ENCODE peak calls at places on chromosomes 4 and X, in ten cellular contexts. One of them, this sample, is unnamed.

GRCh38 chrX:18607966-18608365 is 63.9 kb downstream of the RS1 start:
- DNase-seq in neural progenitor cell: no peak
- DNase-seq in PC-3: no peak
- DNase-seq in SK-N-SH: no peak
- DNase-seq in H9: no peak
- DNase-seq in mammary epithelial cell: no peak
- DNase-seq in Karpas-422: no peak
- DNase-seq in GM23248: peak; percentile 7
- DNase-seq in K562: no peak
- DNase-seq in kidney: no peak
- DNase-seq in this sample: no peak

GRCh38 chrX:22351966-22352365 is 79.3 kb downstream of the CBLL2 start:
- DNase-seq in PC-3: peak; percentile 53
- DNase-seq in Karpas-422: no peak
- DNase-seq in GM23248: peak; percentile 45
- DNase-seq in K562: no peak
- DNase-seq in kidney: no peak
- DNase-seq in SK-N-SH: no peak
- DNase-seq in mammary epithelial cell: peak; percentile 16
- DNase-seq in neural progenitor cell: no peak
- DNase-seq in H9: no peak
- DNase-seq in this sample: no peak

GRCh38 chr4:122533841-122534240 is 77.3 kb upstream of the IL2 start:
- DNase-seq in PC-3: no peak
- DNase-seq in K562: no peak
- DNase-seq in SK-N-SH: no peak
- DNase-seq in neural progenitor cell: no peak
- DNase-seq in kidney: no peak
- DNase-seq in Karpas-422: no peak
- DNase-seq in mammary epithelial cell: no peak
- DNase-seq in H9: no peak
- DNase-seq in GM23248: no peak
- DNase-seq in this sample: no peak

GRCh38 chr4:147102596-147102995 is 156.9 kb upstream of the TTC29 start:
- DNase-seq in mammary epithelial cell: no peak
- DNase-seq in GM23248: no peak
- DNase-seq in neural progenitor cell: no peak
- DNase-seq in Karpas-422: no peak
- DNase-seq in kidney: no peak
- DNase-seq in H9: no peak
- DNase-seq in SK-N-SH: no peak
- DNase-seq in K562: no peak
- DNase-seq in PC-3: no peak
- DNase-seq in this sample: no peak

GRCh38 chrX:46588263-46588662 is 14.7 kb downstream of the CHST7 start:
- DNase-seq in kidney: no peak
- DNase-seq in PC-3: peak; percentile 22
- DNase-seq in SK-N-SH: no peak
- DNase-seq in Karpas-422: no peak
- DNase-seq in neural progenitor cell: no peak
- DNase-seq in H9: peak; percentile 61
- DNase-seq in K562: no peak
- DNase-seq in GM23248: peak; percentile 66
- DNase-seq in mammary epithelial cell: no peak
- DNase-seq in this sample: no peak

GRCh38 chr4:97496298-97496873 is 646.9 kb downstream of the STPG2 start:
- DNase-seq in Karpas-422: no peak
- DNase-seq in SK-N-SH: no peak
- DNase-seq in mammary epithelial cell: peak; percentile 87
- DNase-seq in H9: no peak
- DNase-seq in K562: no peak
- DNase-seq in neural progenitor cell: peak; percentile 1
- DNase-seq in GM23248: no peak
- DNase-seq in PC-3: peak; percentile 73
- DNase-seq in kidney: no peak
- DNase-seq in this sample: no peak

GRCh38 chr4:87073570-87074470 is 139.0 kb downstream of the AFF1 start:
- DNase-seq in GM23248: no peak
- DNase-seq in neural progenitor cell: peak; percentile 35
- DNase-seq in mammary epithelial cell: peak; percentile 17
- DNase-seq in kidney: peak; percentile 82
- DNase-seq in Karpas-422: peak; percentile 57
- DNase-seq in SK-N-SH: peak; percentile 41
- DNase-seq in H9: no peak
- DNase-seq in PC-3: peak; percentile 79
- DNase-seq in K562: no peak
- DNase-seq in this sample: no peak

GRCh38 chr4:143241892-143242291 is 57.2 kb downstream of the USP38 start:
- DNase-seq in GM23248: peak; percentile 31
- DNase-seq in PC-3: peak; percentile 11
- DNase-seq in neural progenitor cell: no peak
- DNase-seq in SK-N-SH: no peak
- DNase-seq in K562: peak; percentile 31
- DNase-seq in Karpas-422: no peak
- DNase-seq in H9: no peak
- DNase-seq in mammary epithelial cell: peak; percentile 63
- DNase-seq in kidney: no peak
- DNase-seq in this sample: no peak

GRCh38 chrX:85052636-85053343 is 49.1 kb downstream of the APOOL start:
- DNase-seq in PC-3: peak; percentile 68
- DNase-seq in H9: no peak
- DNase-seq in GM23248: peak; percentile 79
- DNase-seq in neural progenitor cell: no peak
- DNase-seq in kidney: no peak
- DNase-seq in mammary epithelial cell: peak; percentile 68
- DNase-seq in Karpas-422: peak; percentile 72
- DNase-seq in SK-N-SH: no peak
- DNase-seq in K562: no peak
- DNase-seq in this sample: no peak

GRCh38 chr4:153127773-153128494 is 76.3 kb upstream of the TRIM2 start:
- DNase-seq in K562: peak; percentile 61
- DNase-seq in GM23248: peak; percentile 89
- DNase-seq in neural progenitor cell: peak; percentile 95
- DNase-seq in Karpas-422: peak; percentile 95
- DNase-seq in SK-N-SH: peak; percentile 80
- DNase-seq in H9: peak; percentile 87
- DNase-seq in PC-3: peak; percentile 88
- DNase-seq in kidney: peak; percentile 88
- DNase-seq in mammary epithelial cell: peak; percentile 65
- DNase-seq in this sample: no peak
- H3K9ac ChIP-seq in K562: no peak overlapping the region
- H3K9ac ChIP-seq in GM23248: peak overlapping the region; percentile 37
- H3K9ac ChIP-seq in neural progenitor cell: no peak overlapping the region
- H3K9ac ChIP-seq in Karpas-422: peak overlapping the region; percentile 5
- H3K9ac ChIP-seq in SK-N-SH: no peak overlapping the region
- H3K9ac ChIP-seq in H9: no peak overlapping the region
- H3K9ac ChIP-seq in PC-3: no peak overlapping the region
- H3K9ac ChIP-seq in kidney: no peak overlapping the region
- H3K9ac ChIP-seq in mammary epithelial cell: no peak overlapping the region
- H3K9ac ChIP-seq in this sample: no peak overlapping the region

DNA sequence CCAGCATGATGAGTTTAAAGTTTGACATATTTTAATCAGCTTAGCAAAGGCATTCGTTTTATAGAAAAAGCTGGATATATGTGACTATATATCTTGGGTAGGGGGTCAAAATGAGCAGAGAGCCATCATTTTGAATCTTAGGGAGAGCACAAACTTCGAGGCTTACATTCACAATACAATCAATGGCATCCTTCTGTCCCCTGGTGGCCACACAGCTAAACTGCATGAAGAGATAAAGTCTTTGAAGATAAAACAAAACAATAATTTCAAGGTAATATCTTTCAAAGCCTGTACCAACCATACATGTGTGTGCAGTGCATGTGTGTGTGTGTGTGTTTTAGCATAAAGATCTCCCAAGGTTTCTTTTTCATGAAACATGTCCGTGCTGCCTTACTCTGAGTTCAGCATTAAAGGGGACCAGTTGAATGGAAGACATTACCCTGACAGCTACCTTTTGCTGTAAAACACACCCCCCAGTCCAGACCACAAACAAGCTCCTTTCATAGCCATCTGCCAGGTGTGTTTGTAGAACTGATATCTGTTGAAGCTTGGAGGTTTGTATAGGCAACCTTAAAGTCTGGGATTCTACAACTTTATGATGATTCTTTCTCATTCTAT is 22.0 kb downstream of the DYNLT3 start:
- DNase-seq in mammary epithelial cell: peak; percentile 26
- DNase-seq in kidney: no peak
- DNase-seq in GM23248: peak; percentile 48
- DNase-seq in Karpas-422: peak; percentile 86
- DNase-seq in K562: peak; percentile 22
- DNase-seq in H9: peak; percentile 25
- DNase-seq in SK-N-SH: peak; percentile 12
- DNase-seq in PC-3: peak; percentile 61
- DNase-seq in neural progenitor cell: peak; percentile 40
- DNase-seq in this sample: no peak
- H3K9ac ChIP-seq in mammary epithelial cell: no peak overlapping the region
- H3K9ac ChIP-seq in kidney: no peak overlapping the region
- H3K9ac ChIP-seq in GM23248: no peak overlapping the region
- H3K9ac ChIP-seq in Karpas-422: no peak overlapping the region
- H3K9ac ChIP-seq in K562: no peak overlapping the region
- H3K9ac ChIP-seq in H9: no peak overlapping the region
- H3K9ac ChIP-seq in SK-N-SH: no peak overlapping the region
- H3K9ac ChIP-seq in PC-3: peak overlapping the region; percentile 27
- H3K9ac ChIP-seq in neural progenitor cell: no peak overlapping the region
- H3K9ac ChIP-seq in this sample: no peak overlapping the region

DNA sequence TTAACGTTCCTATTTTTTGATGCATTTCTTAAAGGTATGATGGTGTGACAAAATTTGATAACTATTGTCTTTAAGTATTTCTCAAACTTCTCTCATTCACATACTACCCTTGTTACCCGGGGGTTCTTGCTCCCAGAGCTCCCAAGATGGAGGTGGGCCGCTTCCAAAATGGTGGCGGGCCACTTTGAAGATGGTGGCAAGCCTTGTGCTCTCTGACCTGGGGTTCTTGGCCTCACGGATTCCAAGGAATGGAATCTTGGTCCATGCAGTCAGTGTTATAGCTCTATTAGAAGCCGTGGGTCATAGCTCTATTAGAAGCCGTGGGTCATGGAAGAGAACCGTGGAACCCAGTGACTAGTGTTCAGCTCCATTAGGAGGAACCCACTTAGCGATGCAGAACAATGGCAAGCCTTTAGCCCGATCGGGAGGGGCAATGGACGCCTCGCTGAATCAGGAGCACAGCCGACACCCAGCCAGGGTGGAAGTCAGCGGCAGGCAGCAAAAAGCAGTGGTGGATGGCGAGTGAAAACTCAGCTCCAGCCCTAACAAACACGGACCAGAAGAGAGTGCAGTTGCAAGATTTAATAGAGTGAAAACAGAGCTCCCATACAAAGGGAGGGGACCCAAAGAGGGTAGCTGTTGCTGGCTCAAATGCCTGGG is 403.4 kb downstream of the MAPK10 start:
- DNase-seq in K562: no peak
- DNase-seq in Karpas-422: no peak
- DNase-seq in SK-N-SH: no peak
- DNase-seq in H9: peak; percentile 39
- DNase-seq in mammary epithelial cell: no peak
- DNase-seq in kidney: peak; percentile 66
- DNase-seq in GM23248: no peak
- DNase-seq in PC-3: no peak
- DNase-seq in neural progenitor cell: no peak
- DNase-seq in this sample: no peak
- H3K9ac ChIP-seq in K562: no peak overlapping the region
- H3K9ac ChIP-seq in Karpas-422: no peak overlapping the region
- H3K9ac ChIP-seq in SK-N-SH: no peak overlapping the region
- H3K9ac ChIP-seq in H9: no peak overlapping the region
- H3K9ac ChIP-seq in mammary epithelial cell: no peak overlapping the region
- H3K9ac ChIP-seq in kidney: no peak overlapping the region
- H3K9ac ChIP-seq in GM23248: no peak overlapping the region
- H3K9ac ChIP-seq in PC-3: no peak overlapping the region
- H3K9ac ChIP-seq in neural progenitor cell: no peak overlapping the region
- H3K9ac ChIP-seq in this sample: no peak overlapping the region

GRCh38 chr4:6732441-6733357 is 16.7 kb downstream of the BLOC1S4 start:
- DNase-seq in Karpas-422: no peak
- DNase-seq in SK-N-SH: peak; percentile 6
- DNase-seq in PC-3: peak; percentile 74
- DNase-seq in mammary epithelial cell: peak; percentile 86
- DNase-seq in neural progenitor cell: no peak
- DNase-seq in kidney: peak; percentile 85
- DNase-seq in H9: no peak
- DNase-seq in K562: peak; percentile 89
- DNase-seq in GM23248: peak; percentile 97
- DNase-seq in this sample: no peak

GRCh38 chr4:6734165-6734786 is 18.3 kb downstream of the BLOC1S4 start:
- DNase-seq in neural progenitor cell: no peak
- DNase-seq in Karpas-422: no peak
- DNase-seq in mammary epithelial cell: no peak
- DNase-seq in PC-3: no peak
- DNase-seq in GM23248: no peak
- DNase-seq in H9: no peak
- DNase-seq in K562: peak; percentile 46
- DNase-seq in kidney: no peak
- DNase-seq in SK-N-SH: peak; percentile 3
- DNase-seq in this sample: no peak

GRCh38 chr4:6731301-6731641 is 15.3 kb downstream of the BLOC1S4 start:
- DNase-seq in mammary epithelial cell: no peak
- DNase-seq in PC-3: no peak
- DNase-seq in neural progenitor cell: no peak
- DNase-seq in kidney: no peak
- DNase-seq in K562: no peak
- DNase-seq in SK-N-SH: no peak
- DNase-seq in Karpas-422: no peak
- DNase-seq in GM23248: no peak
- DNase-seq in H9: no peak
- DNase-seq in this sample: no peak

GRCh38 chr4:6731780-6732179 is 15.8 kb downstream of the BLOC1S4 start:
- DNase-seq in mammary epithelial cell: no peak
- DNase-seq in Karpas-422: no peak
- DNase-seq in GM23248: no peak
- DNase-seq in neural progenitor cell: no peak
- DNase-seq in SK-N-SH: no peak
- DNase-seq in K562: no peak
- DNase-seq in H9: no peak
- DNase-seq in PC-3: no peak
- DNase-seq in kidney: no peak
- DNase-seq in this sample: no peak

DNA sequence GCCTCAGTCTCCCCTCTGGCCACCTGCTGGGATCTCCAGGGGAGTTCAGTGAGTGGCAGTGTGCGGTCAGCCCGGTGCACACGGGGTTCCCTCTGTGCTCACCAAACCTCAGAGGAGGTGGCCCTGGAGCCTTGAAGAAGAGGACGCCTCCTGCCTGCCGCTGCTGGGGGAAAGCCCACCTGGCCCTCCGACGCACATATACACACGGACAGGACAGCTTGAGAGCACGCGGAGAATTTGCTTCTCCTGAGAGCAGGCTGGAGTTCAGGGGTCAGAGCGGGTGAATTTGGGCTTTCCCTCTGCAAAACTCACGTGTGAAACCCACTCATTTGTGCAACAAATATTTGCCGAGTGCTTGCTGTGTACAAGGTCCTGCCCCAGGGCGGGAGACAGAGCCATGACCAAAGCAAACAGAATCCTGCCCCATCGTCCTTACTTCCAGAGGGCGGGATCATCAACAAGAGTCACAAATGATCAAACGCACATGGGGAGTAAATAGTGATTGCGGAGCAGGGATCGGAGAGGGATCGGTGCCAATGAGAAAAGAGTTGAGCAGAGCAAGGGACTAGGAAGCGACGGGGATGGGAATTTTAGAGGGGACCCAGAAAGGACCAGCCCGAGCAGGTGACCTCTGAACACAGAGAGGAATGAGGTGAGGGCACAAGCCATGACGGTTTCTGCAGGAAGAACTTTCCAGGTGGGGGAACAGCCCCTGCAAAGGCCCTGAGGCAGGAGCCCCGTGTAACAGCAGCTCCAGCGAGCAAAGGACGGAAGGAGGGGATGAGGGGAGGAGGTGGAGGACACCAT is 17.6 kb downstream of the BLOC1S4 start:
- DNase-seq in neural progenitor cell: no peak
- DNase-seq in K562: no peak
- DNase-seq in H9: no peak
- DNase-seq in GM23248: no peak
- DNase-seq in kidney: no peak
- DNase-seq in mammary epithelial cell: no peak
- DNase-seq in PC-3: no peak
- DNase-seq in SK-N-SH: peak; percentile 9
- DNase-seq in Karpas-422: no peak
- DNase-seq in this sample: no peak
- H3K9ac ChIP-seq in neural progenitor cell: no peak overlapping the region
- H3K9ac ChIP-seq in K562: peak overlapping the region; percentile 82
- H3K9ac ChIP-seq in H9: no peak overlapping the region
- H3K9ac ChIP-seq in GM23248: peak overlapping the region; percentile 59
- H3K9ac ChIP-seq in kidney: no peak overlapping the region
- H3K9ac ChIP-seq in mammary epithelial cell: no peak overlapping the region
- H3K9ac ChIP-seq in PC-3: peak overlapping the region; percentile 82
- H3K9ac ChIP-seq in SK-N-SH: no peak overlapping the region
- H3K9ac ChIP-seq in Karpas-422: no peak overlapping the region
- H3K9ac ChIP-seq in this sample: no peak overlapping the region